ENCODE peak calls at places on chromosomes 12 and 14, in four cellular contexts. J is WTC11, L is astrocyte of the spinal cord, Q is GM10248. Z is an unnamed sample.

GRCh38 chr14:73491256-73491976 is 683 bp downstream of the RIOX1 start:
- DNase-seq in J (peak; percentile 65), L (peak; percentile 73), Q (peak; percentile 86), Z (peak; percentile 78)

GRCh38 chr14:37988472-37988871 is 219.2 kb upstream of the SSTR1 start:
- DNase-seq in J (no peak), L (peak; percentile 2), Q (no peak), Z (no peak)

GRCh38 chr12:59737725-59738463 is 142.1 kb downstream of the SLC16A7 start:
- DNase-seq in J (no peak), L (no peak), Q (no peak), Z (no peak)

GRCh38 chr14:99516156-99517045 is 35.2 kb downstream of the CCNK start:
- DNase-seq in J (peak; percentile 8), L (no peak), Q (no peak), Z (no peak)

GRCh38 chr14:93160353-93160801 is 24.3 kb downstream of the MOAP1 start:
- DNase-seq in J (peak; percentile 29), L (no peak), Q (no peak), Z (peak; percentile 38)

GRCh38 chr14:72616811-72617210 is 277.1 kb downstream of the DPF3 start:
- DNase-seq in J (no peak), L (no peak), Q (no peak), Z (no peak)

GRCh38 chr14:33996450-33996849 is 45.6 kb upstream of the EGLN3 start:
- DNase-seq in J (no peak), L (no peak), Q (no peak), Z (no peak)

GRCh38 chr14:77529213-77529612 is 30.6 kb upstream of the ISM2 start:
- DNase-seq in J (no peak), L (no peak), Q (no peak), Z (no peak)

GRCh38 chr12:52215587-52216031 is 17.4 kb upstream of the KRT7 start:
- DNase-seq in J (no peak), L (peak; percentile 60), Q (no peak), Z (no peak)

GRCh38 chr12:40439771-40440492 is 215.1 kb downstream of the LRRK2 start:
- DNase-seq in J (no peak), L (no peak), Q (no peak), Z (no peak)

GRCh38 chr12:3681595-3681921 is 71.4 kb downstream of the CRACR2A start:
- DNase-seq in J (no peak), L (no peak), Q (no peak), Z (no peak)

GRCh38 chr12:116075251-116075650 is 202.2 kb downstream of the MED13L start:
- DNase-seq in J (no peak), L (peak; percentile 40), Q (no peak), Z (no peak)

DNA sequence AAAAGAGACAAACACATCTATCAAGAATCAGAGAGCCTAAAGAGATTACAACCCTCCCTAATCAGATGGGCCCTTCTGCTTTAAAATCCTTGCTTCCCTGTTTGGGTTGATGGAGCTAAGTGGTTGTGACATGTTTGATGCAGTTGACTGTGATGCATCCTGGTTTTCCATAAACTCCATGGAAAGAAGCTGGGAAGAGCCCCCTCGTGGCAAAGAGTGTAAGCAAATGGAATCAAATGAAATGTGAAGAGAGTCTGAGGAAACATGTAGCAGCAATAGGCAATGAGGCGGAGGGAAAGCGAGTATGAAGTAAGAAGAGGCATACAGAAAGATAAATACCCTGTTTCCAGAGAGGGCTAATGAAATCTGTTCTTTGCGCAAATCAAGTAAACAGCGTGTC is 70.4 kb upstream of the SLCO1C1 start:
- DNase-seq in J (peak; percentile 31), L (peak; percentile 30), Q (no peak), Z (no peak)
- TF ChIP-seq CTCF in J (peak; percentile 16), L (peak; percentile 53), Q (no peak), Z (no peak)

DNA sequence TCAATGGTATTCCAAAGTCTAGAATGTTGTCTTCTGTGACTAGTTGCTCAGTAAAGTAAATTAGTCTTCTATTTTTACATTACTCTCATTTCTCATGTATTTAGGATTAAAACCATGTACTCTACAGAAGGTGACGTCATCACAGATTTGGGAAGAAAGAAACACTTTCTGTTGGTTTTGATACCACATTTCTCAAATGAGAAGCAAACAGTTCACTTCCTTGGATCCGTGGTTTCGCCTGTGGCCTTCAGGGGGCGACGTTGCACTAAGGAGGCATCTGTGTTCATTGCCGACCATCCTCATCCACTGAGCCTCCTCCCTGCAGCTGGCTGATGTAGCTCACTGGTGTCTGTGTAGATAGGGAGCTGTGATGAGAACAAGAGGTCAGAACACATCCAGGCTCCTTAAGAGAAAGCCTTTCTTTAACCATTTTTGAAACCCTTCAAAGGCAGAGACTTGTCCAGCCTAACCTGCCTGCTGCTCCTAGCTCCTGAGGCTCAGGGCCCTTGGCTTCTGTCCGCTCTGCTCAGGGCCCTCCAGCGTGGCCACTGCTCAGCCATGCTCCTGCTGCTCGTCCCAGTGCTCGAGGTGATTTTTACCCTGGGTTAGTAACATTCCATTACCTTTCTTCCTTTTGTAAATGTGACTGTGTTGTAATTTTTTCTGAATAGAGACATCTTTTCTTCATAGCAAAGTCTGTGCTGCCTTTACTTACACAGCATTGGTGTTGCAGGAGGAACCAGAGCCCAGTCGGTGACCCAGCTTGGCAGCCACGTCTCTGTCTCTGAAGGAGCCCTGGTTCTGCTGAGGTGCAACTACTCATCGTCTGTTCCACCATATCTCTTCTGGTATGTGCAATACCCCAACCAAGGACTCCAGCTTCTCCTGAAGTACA is 220.6 kb upstream of the OR4E1 start:
- DNase-seq in J (peak; percentile 62), L (no peak), Q (no peak), Z (peak; percentile 73)
- TF ChIP-seq CTCF in J (peak; percentile 27), L (peak; percentile 28), Q (peak; percentile 33), Z (peak; percentile 53)

GRCh38 chr14:65962952-65963351 is 523.2 kb upstream of the CCDC196 start:
- DNase-seq in J (no peak), L (no peak), Q (no peak), Z (no peak)

GRCh38 chr14:65961004-65961403 is 525.2 kb upstream of the CCDC196 start:
- DNase-seq in J (peak; percentile 88), L (peak; percentile 1), Q (peak; percentile 55), Z (peak; percentile 88)

DNA sequence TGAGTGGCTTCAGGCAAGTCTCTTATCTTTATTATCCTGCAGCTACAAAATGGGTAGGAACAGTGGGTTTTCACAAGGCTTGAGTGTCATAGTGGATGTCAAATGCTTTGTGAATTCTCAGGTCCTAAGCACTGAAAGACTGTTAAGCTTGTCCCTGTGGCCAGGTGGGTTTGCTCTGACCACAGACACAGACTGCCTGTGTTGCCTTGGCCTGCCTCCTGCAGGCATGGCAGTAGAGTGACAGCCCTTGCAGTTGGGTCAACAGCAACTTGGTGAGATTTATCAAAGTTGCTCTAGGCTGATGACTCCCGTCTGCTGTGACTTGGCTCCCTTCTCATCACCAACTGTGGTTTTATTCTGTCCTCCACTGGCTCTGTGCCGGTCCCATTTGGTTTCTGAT is 520.0 kb upstream of the CCDC196 start:
- DNase-seq in J (no peak), L (no peak), Q (no peak), Z (no peak)
- TF ChIP-seq CTCF in J (no peak), L (no peak), Q (no peak), Z (no peak)

GRCh38 chr12:64273527-64274403 is 51.7 kb upstream of the KICS2 start:
- DNase-seq in J (peak; percentile 60), L (no peak), Q (peak; percentile 20), Z (peak; percentile 34)
- TF ChIP-seq CTCF in J (no peak), L (peak; percentile 40), Q (peak; percentile 32), Z (peak; percentile 34)

DNA sequence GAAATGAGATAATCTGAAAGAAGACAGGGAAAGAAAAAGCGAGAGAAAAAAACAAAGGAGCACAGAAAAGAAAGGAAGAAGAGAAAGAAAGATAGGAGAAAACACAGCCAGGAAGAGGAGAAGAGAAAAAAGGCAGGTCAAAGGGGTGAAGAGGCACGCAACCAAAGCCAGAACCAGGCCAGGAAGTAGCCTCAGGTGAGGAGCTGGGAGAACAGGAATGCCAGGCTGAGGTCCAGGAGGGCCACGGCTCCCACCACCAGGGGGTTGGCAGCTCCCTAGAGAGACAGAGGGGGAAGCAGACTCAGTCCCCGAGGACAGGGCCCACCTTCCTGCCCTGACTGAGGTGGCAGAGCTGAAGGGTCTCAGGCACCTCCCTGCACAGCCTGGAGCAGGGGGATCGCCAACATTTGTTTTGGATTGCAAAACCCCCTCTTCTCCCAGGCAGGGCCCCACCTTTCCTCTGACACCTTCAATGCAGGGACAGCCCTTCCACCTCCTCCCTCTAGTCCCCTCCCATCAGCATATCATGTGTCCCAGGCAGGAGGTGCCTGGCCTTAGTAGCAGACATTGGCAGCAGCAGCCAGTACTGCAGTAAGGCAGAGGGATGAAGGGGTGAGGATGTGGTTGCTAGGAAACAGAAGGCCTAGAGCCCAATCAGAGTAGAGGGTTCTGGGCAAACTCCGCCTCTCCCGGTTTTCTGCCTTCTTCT is 2.0 kb upstream of the AP1G2 start:
- DNase-seq in J (peak; percentile 45), L (no peak), Q (no peak), Z (peak; percentile 20)
- TF ChIP-seq CTCF in J (no peak), L (no peak), Q (no peak), Z (no peak)

GRCh38 chr14:32077081-32078029 is at the start of gene ARHGAP5:
- DNase-seq in J (peak; percentile 83), L (peak; percentile 54), Q (peak; percentile 71), Z (peak; percentile 64)
- TF ChIP-seq CTCF in J (no peak), L (peak; percentile 6), Q (no peak), Z (no peak)

GRCh38 chr12:95721320-95721719 is 69.2 kb downstream of the NTN4 start:
- DNase-seq in J (no peak), L (no peak), Q (no peak), Z (no peak)
- TF ChIP-seq CTCF in J (no peak), L (peak; percentile 20), Q (no peak), Z (no peak)

DNA sequence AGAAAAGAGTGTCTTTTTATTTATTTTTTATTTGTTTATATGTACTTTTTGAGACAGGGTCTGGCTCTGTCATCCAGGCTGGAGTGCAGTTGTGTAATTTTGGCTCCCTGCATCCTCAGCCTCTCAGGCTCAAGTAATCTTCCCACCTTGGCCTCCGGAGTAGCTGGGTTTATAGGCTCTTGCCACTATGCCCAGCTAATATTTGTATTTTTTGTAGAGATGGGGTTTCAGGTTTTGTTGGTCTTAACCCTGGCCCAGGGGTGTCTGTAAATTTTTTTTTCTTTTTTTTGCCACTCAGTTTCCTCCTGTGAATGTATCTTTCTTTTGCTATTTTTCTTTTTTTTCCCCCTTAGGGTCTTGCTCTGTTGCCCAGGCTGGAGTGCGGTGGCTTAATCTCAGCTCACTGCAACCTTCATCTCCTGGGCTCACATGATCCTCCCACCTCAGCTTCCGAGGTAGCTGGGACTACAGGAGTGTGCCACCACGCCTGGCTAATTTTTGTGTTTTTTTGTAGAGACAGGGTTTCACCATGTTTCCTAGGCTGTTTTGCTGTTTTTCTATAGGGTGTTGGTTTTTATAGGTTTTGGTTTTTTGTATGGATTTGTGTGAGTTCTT is 11.0 kb downstream of the RCOR1 start:
- DNase-seq in J (no peak), L (no peak), Q (no peak), Z (no peak)
- TF ChIP-seq CTCF in J (no peak), L (no peak), Q (no peak), Z (no peak)

GRCh38 chr14:104726600-104727451 is 2.8 kb downstream of the ADSS1 start:
- DNase-seq in J (no peak), L (no peak), Q (no peak), Z (no peak)
- TF ChIP-seq CTCF in J (peak; percentile 4), L (peak; percentile 16), Q (no peak), Z (no peak)

DNA sequence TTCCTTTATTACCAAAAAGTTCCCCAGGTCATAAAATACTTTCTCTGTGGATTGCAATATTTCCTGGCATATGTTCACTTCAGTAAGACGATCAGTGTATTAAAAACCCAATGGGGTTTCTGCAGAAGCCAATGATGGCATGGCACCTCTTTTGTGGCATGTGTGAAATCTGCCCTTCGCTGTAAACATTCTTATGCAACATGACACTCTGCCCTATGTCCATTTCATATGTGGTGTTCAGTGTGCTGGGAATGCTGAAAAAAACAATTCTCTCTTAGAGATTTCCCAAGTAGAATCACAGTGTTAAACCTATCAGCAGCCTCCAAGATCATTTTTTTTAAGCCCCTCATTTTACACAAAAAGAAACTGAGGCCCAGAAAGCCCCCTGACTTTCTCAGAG is 2.3 kb upstream of the MYBPC1 start:
- DNase-seq in J (no peak), L (no peak), Q (no peak), Z (no peak)
- TF ChIP-seq CTCF in J (no peak), L (no peak), Q (no peak), Z (no peak)

Z was measured in activated CD8-positive, alpha-beta T cell treated with anti-CD3 and anti-CD28 coated beads for 36 hours.